ENCODE peak calls at places on chromosome 20, in ten cellular contexts. S is AG04450, I is adrenal gland, E is ovary, N is cardiac muscle cell, G is brain microvascular endothelial cell, R is spleen, U is Peyer's patch, Z is small intestine, V is PC-3. A is an unnamed sample.

GRCh38 chr20:21027569-21027968 is 78.6 kb downstream of the LINC00237 start:
- DNase-seq in R (no peak), S (no peak), G (no peak), I (no peak), V (peak; percentile 73), E (no peak), U (no peak), Z (peak; percentile 9), N (no peak), A (no peak)

GRCh38 chr20:10924628-10925266 is 250.9 kb upstream of the JAG1 start:
- DNase-seq in V (peak; percentile 84), N (peak; percentile 56), Z (no peak), R (no peak), U (no peak), S (peak; percentile 84), G (peak; percentile 60), E (no peak), I (no peak), A (no peak)

GRCh38 chr20:58209652-58210397 is 18.6 kb downstream of the ANKRD60 start:
- DNase-seq in U (peak; percentile 91), R (peak; percentile 97), N (peak; percentile 79), I (peak; percentile 84), E (peak; percentile 77), G (peak; percentile 47), V (peak; percentile 94), Z (peak; percentile 65), S (peak; percentile 48), A (peak; percentile 72)

GRCh38 chr20:10314198-10314597 is 95.6 kb downstream of the SNAP25 start:
- DNase-seq in N (peak; percentile 83), V (no peak), S (no peak), R (no peak), Z (no peak), E (no peak), U (no peak), G (peak; percentile 74), I (no peak), A (no peak)

GRCh38 chr20:20864346-20865096 is 152.1 kb upstream of the RALGAPA2 start:
- DNase-seq in S (no peak), R (no peak), U (no peak), Z (peak; percentile 19), N (peak; percentile 6), E (no peak), I (no peak), G (no peak), V (peak; percentile 51), A (no peak)

GRCh38 chr20:19211661-19212523 is 550 bp upstream of the SLC24A3 start:
- DNase-seq in U (peak; percentile 66), N (peak; percentile 5), R (peak; percentile 80), S (no peak), Z (no peak), I (no peak), V (no peak), G (no peak), E (peak; percentile 66), A (no peak)

GRCh38 chr20:48932375-48932941 is 10.9 kb downstream of the ARFGEF2 start:
- DNase-seq in E (no peak), S (no peak), G (no peak), V (no peak), N (no peak), R (no peak), U (no peak), Z (peak; percentile 90), I (no peak), A (no peak)

GRCh38 chr20:59645316-59645715 is 41.0 kb downstream of the PHACTR3 start:
- DNase-seq in N (no peak), S (no peak), G (no peak), E (no peak), U (no peak), Z (no peak), R (peak; percentile 66), I (no peak), V (no peak), A (no peak)

DNA sequence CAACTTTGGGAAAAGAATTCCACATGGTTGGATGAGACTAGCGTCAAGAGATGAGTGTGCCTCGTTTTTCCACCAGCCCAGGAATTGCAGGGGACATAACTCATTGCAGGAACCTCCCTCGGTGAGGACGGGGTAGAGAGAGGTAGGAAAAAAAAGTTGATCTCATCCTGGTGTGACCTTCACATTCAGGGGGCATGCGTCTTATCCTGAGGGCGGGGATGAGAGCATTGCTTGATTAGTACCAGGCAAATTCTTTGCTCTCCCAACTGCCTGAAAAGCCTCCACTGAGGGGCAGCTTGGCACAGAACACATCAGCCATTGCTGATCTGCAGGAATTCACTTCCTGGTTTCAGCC is 11.8 kb downstream of the TLDC2 start:
- DNase-seq in G (no peak), N (peak; percentile 15), I (no peak), V (no peak), U (no peak), E (no peak), S (no peak), R (no peak), Z (no peak), A (no peak)
- H3K4me3 ChIP-seq in G (no peak overlapping the region), N (no peak overlapping the region), I (no peak overlapping the region), V (no peak overlapping the region), U (no peak overlapping the region), E (no peak overlapping the region), S (no peak overlapping the region), R (no peak overlapping the region), Z (no peak overlapping the region), A (no peak overlapping the region)

GRCh38 chr20:54011352-54011751 is 59.0 kb downstream of the BCAS1 start:
- DNase-seq in G (no peak), Z (no peak), E (no peak), U (no peak), N (no peak), S (no peak), I (no peak), R (no peak), V (no peak), A (no peak)

GRCh38 chr20:54013397-54013941 is 56.9 kb downstream of the BCAS1 start:
- DNase-seq in U (no peak), Z (no peak), V (no peak), N (no peak), I (no peak), E (no peak), G (no peak), R (no peak), S (no peak), A (no peak)

GRCh38 chr20:54015496-54015895 is 54.9 kb downstream of the BCAS1 start:
- DNase-seq in G (no peak), Z (no peak), V (no peak), R (no peak), U (no peak), N (no peak), E (no peak), S (no peak), I (no peak), A (no peak)

GRCh38 chr20:54017846-54018245 is 52.5 kb downstream of the BCAS1 start:
- DNase-seq in I (no peak), Z (no peak), R (no peak), S (no peak), G (no peak), V (no peak), U (no peak), E (no peak), N (no peak), A (no peak)

GRCh38 chr20:54014301-54014914 is 56.0 kb downstream of the BCAS1 start:
- DNase-seq in R (no peak), N (no peak), E (no peak), Z (no peak), I (no peak), V (no peak), G (no peak), S (no peak), U (no peak), A (no peak)
- H3K27ac ChIP-seq in R (no peak overlapping the region), N (no peak overlapping the region), E (peak overlapping the region; percentile 2), Z (no peak overlapping the region), I (no peak overlapping the region), V (no peak overlapping the region), G (no peak overlapping the region), S (no peak overlapping the region), U (no peak overlapping the region), A (no peak overlapping the region)

GRCh38 chr20:1005452-1006027 is 3.4 kb upstream of the RSPO4 start:
- DNase-seq in N (peak; percentile 36), S (no peak), I (no peak), R (no peak), U (no peak), V (peak; percentile 65), E (no peak), G (peak; percentile 30), Z (peak; percentile 83), A (no peak)

GRCh38 chr20:1001116-1001515 is 995 bp downstream of the RSPO4 start:
- DNase-seq in E (no peak), Z (no peak), V (no peak), S (no peak), I (no peak), N (no peak), G (no peak), U (no peak), R (no peak), A (no peak)

GRCh38 chr20:1001981-1002681 is at the start of gene RSPO4:
- DNase-seq in V (no peak), R (no peak), G (no peak), E (no peak), I (no peak), Z (peak; percentile 17), U (no peak), S (no peak), N (no peak), A (no peak)

GRCh38 chr20:1003920-1004697 is 2.0 kb upstream of the RSPO4 start:
- DNase-seq in N (no peak), E (no peak), U (no peak), I (no peak), R (no peak), G (no peak), S (no peak), V (no peak), Z (no peak), A (no peak)

DNA sequence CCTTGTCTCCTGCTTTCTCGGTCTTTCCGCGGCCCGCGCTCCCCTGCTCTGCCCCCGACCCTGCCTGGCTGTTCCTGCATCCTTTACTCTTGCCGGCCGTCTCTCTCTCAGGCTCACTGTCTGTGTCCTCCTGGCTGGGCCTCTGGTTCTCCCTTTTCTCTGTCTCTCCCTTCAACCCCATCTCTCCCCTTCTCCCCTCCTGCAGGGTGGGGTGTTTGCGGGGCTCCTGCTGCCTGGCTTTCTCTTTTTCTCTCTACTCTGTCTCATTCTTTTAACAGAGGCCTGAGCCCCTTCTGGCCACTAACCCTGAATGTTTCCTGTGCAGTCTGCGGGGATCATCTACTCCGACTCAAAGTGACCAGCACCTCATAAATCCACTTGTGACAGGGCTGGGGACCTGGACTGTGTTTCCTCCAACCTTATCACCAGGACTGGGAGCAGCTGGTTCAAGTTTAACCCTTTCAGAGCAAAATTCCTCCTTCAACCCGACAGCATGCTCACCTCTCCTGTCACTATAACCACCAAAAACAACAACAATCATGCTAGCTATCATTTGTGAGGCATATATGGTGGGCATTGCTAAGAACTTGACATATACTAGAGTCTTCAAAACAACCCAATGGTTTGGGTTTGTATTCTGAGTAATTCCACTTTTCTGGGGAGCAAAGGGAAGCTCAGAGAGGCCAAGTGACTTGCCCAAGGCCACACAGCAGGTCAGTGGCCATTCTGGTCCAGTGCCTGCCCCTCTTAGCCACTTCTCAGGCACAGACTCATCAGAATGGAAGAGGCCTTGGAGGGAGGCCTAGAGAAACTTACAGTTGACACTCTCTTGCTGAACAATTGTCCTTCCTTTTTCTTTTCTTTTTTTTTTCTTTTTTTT is 811 bp upstream of the RSPO4 start:
- DNase-seq in I (no peak), E (no peak), G (no peak), R (no peak), V (no peak), U (no peak), S (no peak), Z (peak; percentile 4), N (no peak), A (no peak)
- H3K4me3 ChIP-seq in I (no peak overlapping the region), E (no peak overlapping the region), G (no peak overlapping the region), R (no peak overlapping the region), V (no peak overlapping the region), U (no peak overlapping the region), S (no peak overlapping the region), Z (peak overlapping the region; percentile 37), N (peak overlapping the region; percentile 29), A (no peak overlapping the region)

GRCh38 chr20:37347891-37348642 is 2.1 kb downstream of the SRC start:
- DNase-seq in E (no peak), Z (peak; percentile 35), S (no peak), G (no peak), R (peak; percentile 66), V (peak; percentile 23), U (peak; percentile 47), N (no peak), I (no peak), A (no peak)

GRCh38 chr20:37345339-37346231 is at the start of gene SRC:
- DNase-seq in I (peak; percentile 88), U (peak; percentile 92), S (peak; percentile 27), G (peak; percentile 49), V (peak; percentile 73), Z (peak; percentile 87), N (peak; percentile 84), E (peak; percentile 82), R (peak; percentile 91), A (peak; percentile 16)

GRCh38 chr20:37347347-37347823 is 1.4 kb downstream of the SRC start:
- DNase-seq in U (no peak), N (no peak), V (no peak), Z (no peak), I (no peak), E (no peak), G (no peak), S (no peak), R (peak; percentile 18), A (no peak)

GRCh38 chr20:37346232-37346525 is 239 bp downstream of the SRC start:
- DNase-seq in N (no peak), S (no peak), I (no peak), E (peak; percentile 44), Z (no peak), R (no peak), U (no peak), G (no peak), V (no peak), A (no peak)

DNA sequence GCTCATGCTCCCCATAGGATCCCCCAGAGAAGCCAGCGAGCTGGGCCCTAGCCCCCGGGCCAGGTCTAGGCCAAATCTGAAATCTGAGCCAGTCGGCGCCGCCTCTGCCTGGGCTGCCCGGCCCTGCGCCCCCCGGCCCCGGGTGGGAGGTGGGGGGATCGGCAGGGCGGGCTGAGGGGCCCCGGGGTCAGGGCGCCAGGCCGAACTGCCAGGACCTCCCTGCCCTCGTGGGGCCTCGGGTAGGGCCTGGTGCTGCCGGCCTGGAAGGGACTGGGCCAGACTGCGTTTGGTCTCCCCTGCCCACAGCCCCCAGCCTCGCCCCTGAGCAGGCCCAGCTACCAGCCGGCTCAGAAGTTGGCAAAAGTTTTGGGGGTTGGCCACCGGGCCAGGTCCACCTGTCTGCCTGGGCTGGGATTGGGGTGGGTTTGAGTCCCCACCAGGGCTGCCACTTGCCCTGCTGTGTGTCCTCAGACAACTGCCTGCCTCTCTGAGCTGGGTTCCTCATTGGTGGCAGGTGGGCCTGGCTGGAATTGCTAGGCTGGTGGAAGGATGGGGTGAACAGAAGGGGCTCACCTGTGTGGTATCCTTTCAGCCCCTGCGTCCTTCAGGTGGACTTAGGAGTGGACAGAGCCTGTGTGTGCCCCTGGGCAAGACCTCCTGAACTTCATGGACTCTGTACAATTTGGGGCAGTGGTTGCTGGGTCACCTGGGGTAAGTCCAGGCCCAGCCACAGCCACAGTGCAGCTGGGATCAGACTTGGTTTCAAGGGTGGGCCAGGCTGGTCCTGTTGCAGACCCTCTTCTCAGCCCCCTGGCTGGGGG is 796 bp downstream of the SRC start:
- DNase-seq in R (peak; percentile 75), Z (no peak), N (peak; percentile 4), V (no peak), S (no peak), E (peak; percentile 40), G (no peak), U (no peak), I (no peak), A (no peak)
- H3K27ac ChIP-seq in R (peak overlapping the region; percentile 36), Z (peak overlapping the region; percentile 89), N (peak overlapping the region; percentile 82), V (no peak overlapping the region), S (no peak overlapping the region), E (peak overlapping the region; percentile 89), G (no peak overlapping the region), U (peak overlapping the region; percentile 95), I (peak overlapping the region; percentile 96), A (no peak overlapping the region)

A was measured in effector memory CD4-positive, alpha-beta T cell.